ENCODE peak calls at places on chromosomes 3 and 15, in seven cellular contexts. One of them, this sample, is unnamed.

GRCh38 chr15:91887921-91888373 is 34.4 kb downstream of the SLCO3A1 start:
- DNase-seq in NCI-H187: no peak
- DNase-seq in ELR: no peak
- DNase-seq in left cardiac atrium: no peak
- DNase-seq in effector memory CD8-positive, alpha-beta T cell: no peak
- DNase-seq in H7: no peak
- DNase-seq in body of pancreas: no peak
- DNase-seq in this sample: no peak

GRCh38 chr15:74320358-74321247 is 46.8 kb downstream of the CYP11A1 start:
- DNase-seq in NCI-H187: no peak
- DNase-seq in ELR: peak
- DNase-seq in left cardiac atrium: peak
- DNase-seq in effector memory CD8-positive, alpha-beta T cell: no peak
- DNase-seq in H7: peak
- DNase-seq in body of pancreas: peak
- DNase-seq in this sample: no peak

GRCh38 chr3:33932010-33932764 is 133.8 kb downstream of the PDCD6IP start:
- DNase-seq in NCI-H187: no peak
- DNase-seq in ELR: no peak
- DNase-seq in left cardiac atrium: no peak
- DNase-seq in effector memory CD8-positive, alpha-beta T cell: no peak
- DNase-seq in H7: no peak
- DNase-seq in body of pancreas: no peak
- DNase-seq in this sample: no peak

GRCh38 chr3:174202561-174202960 is 656.6 kb upstream of the NAALADL2 start:
- DNase-seq in NCI-H187: no peak
- DNase-seq in ELR: no peak
- DNase-seq in left cardiac atrium: no peak
- DNase-seq in effector memory CD8-positive, alpha-beta T cell: no peak
- DNase-seq in H7: no peak
- DNase-seq in body of pancreas: no peak
- DNase-seq in this sample: no peak

GRCh38 chr15:95556866-95557225 is 773.7 kb upstream of the NR2F2 start:
- DNase-seq in NCI-H187: no peak
- DNase-seq in ELR: no peak
- DNase-seq in left cardiac atrium: peak
- DNase-seq in effector memory CD8-positive, alpha-beta T cell: no peak
- DNase-seq in H7: no peak
- DNase-seq in body of pancreas: no peak
- DNase-seq in this sample: no peak

GRCh38 chr15:88648357-88649214 is 9.8 kb downstream of the ISG20 start:
- DNase-seq in NCI-H187: no peak
- DNase-seq in ELR: peak
- DNase-seq in left cardiac atrium: peak
- DNase-seq in effector memory CD8-positive, alpha-beta T cell: no peak
- DNase-seq in H7: no peak
- DNase-seq in body of pancreas: peak
- DNase-seq in this sample: no peak

GRCh38 chr3:8817486-8817885 is 48.1 kb upstream of the OXTR start:
- DNase-seq in NCI-H187: no peak
- DNase-seq in ELR: no peak
- DNase-seq in left cardiac atrium: no peak
- DNase-seq in effector memory CD8-positive, alpha-beta T cell: no peak
- DNase-seq in H7: no peak
- DNase-seq in body of pancreas: no peak
- DNase-seq in this sample: no peak

GRCh38 chr3:113668015-113668414 is 28.4 kb downstream of the USF3 start:
- DNase-seq in NCI-H187: no peak
- DNase-seq in ELR: peak
- DNase-seq in left cardiac atrium: no peak
- DNase-seq in effector memory CD8-positive, alpha-beta T cell: no peak
- DNase-seq in H7: peak
- DNase-seq in body of pancreas: no peak
- DNase-seq in this sample: no peak

GRCh38 chr3:195070321-195070720 is 200.6 kb downstream of the XXYLT1 start:
- DNase-seq in NCI-H187: no peak
- DNase-seq in ELR: no peak
- DNase-seq in left cardiac atrium: no peak
- DNase-seq in effector memory CD8-positive, alpha-beta T cell: no peak
- DNase-seq in H7: no peak
- DNase-seq in body of pancreas: no peak
- DNase-seq in this sample: no peak

GRCh38 chr3:195075941-195076875 is 194.8 kb downstream of the XXYLT1 start:
- DNase-seq in NCI-H187: no peak
- DNase-seq in ELR: no peak
- DNase-seq in left cardiac atrium: peak
- DNase-seq in effector memory CD8-positive, alpha-beta T cell: no peak
- DNase-seq in H7: no peak
- DNase-seq in body of pancreas: no peak
- DNase-seq in this sample: no peak

GRCh38 chr15:39494462-39494861 is 86.4 kb upstream of the THBS1 start:
- DNase-seq in NCI-H187: no peak
- DNase-seq in ELR: no peak
- DNase-seq in left cardiac atrium: no peak
- DNase-seq in effector memory CD8-positive, alpha-beta T cell: no peak
- DNase-seq in H7: no peak
- DNase-seq in body of pancreas: no peak
- DNase-seq in this sample: no peak

GRCh38 chr3:172208586-172209332 is 169.4 kb downstream of the FNDC3B start:
- DNase-seq in NCI-H187: no peak
- DNase-seq in ELR: peak
- DNase-seq in left cardiac atrium: peak
- DNase-seq in effector memory CD8-positive, alpha-beta T cell: no peak
- DNase-seq in H7: peak
- DNase-seq in body of pancreas: no peak
- DNase-seq in this sample: no peak

GRCh38 chr3:174869448-174869847 is 10.3 kb downstream of the NAALADL2 start:
- DNase-seq in NCI-H187: no peak
- DNase-seq in ELR: no peak
- DNase-seq in left cardiac atrium: no peak
- DNase-seq in effector memory CD8-positive, alpha-beta T cell: no peak
- DNase-seq in H7: no peak
- DNase-seq in body of pancreas: no peak
- DNase-seq in this sample: no peak

GRCh38 chr15:89825264-89825940 is 10.8 kb upstream of the ANPEP start:
- DNase-seq in NCI-H187: no peak
- DNase-seq in ELR: no peak
- DNase-seq in left cardiac atrium: no peak
- DNase-seq in effector memory CD8-positive, alpha-beta T cell: no peak
- DNase-seq in H7: no peak
- DNase-seq in body of pancreas: peak
- DNase-seq in this sample: no peak

GRCh38 chr15:97718509-97718908 is 242.0 kb upstream of the ARRDC4 start:
- DNase-seq in NCI-H187: no peak
- DNase-seq in ELR: no peak
- DNase-seq in left cardiac atrium: no peak
- DNase-seq in effector memory CD8-positive, alpha-beta T cell: no peak
- DNase-seq in H7: no peak
- DNase-seq in body of pancreas: no peak
- DNase-seq in this sample: no peak

GRCh38 chr15:69154684-69155083 is 5.8 kb upstream of the GLCE start:
- DNase-seq in NCI-H187: no peak
- DNase-seq in ELR: peak
- DNase-seq in left cardiac atrium: peak
- DNase-seq in effector memory CD8-positive, alpha-beta T cell: no peak
- DNase-seq in H7: no peak
- DNase-seq in body of pancreas: no peak
- DNase-seq in this sample: no peak

GRCh38 chr3:42572278-42572677 is 9.5 kb downstream of the SEC22C start:
- DNase-seq in NCI-H187: no peak
- DNase-seq in ELR: peak
- DNase-seq in left cardiac atrium: no peak
- DNase-seq in effector memory CD8-positive, alpha-beta T cell: no peak
- DNase-seq in H7: peak
- DNase-seq in body of pancreas: peak
- DNase-seq in this sample: no peak

GRCh38 chr3:127831723-127832172 is 9.4 kb upstream of the MGLL start:
- DNase-seq in NCI-H187: no peak
- DNase-seq in ELR: peak
- DNase-seq in left cardiac atrium: peak
- DNase-seq in effector memory CD8-positive, alpha-beta T cell: peak
- DNase-seq in H7: peak
- DNase-seq in body of pancreas: peak
- DNase-seq in this sample: no peak

GRCh38 chr3:171867976-171868375 is 24.8 kb downstream of the TMEM212 start:
- DNase-seq in NCI-H187: no peak
- DNase-seq in ELR: peak
- DNase-seq in left cardiac atrium: no peak
- DNase-seq in effector memory CD8-positive, alpha-beta T cell: no peak
- DNase-seq in H7: peak
- DNase-seq in body of pancreas: no peak
- DNase-seq in this sample: no peak

GRCh38 chr3:138944842-138945645 is 1.9 kb downstream of the FOXL2 start:
- DNase-seq in NCI-H187: no peak
- DNase-seq in ELR: no peak
- DNase-seq in left cardiac atrium: no peak
- DNase-seq in effector memory CD8-positive, alpha-beta T cell: no peak
- DNase-seq in H7: peak
- DNase-seq in body of pancreas: no peak
- DNase-seq in this sample: no peak

GRCh38 chr15:94235681-94236080 is 4.3 kb downstream of the MCTP2 start:
- DNase-seq in NCI-H187: no peak
- DNase-seq in ELR: no peak
- DNase-seq in left cardiac atrium: no peak
- DNase-seq in effector memory CD8-positive, alpha-beta T cell: no peak
- DNase-seq in H7: no peak
- DNase-seq in body of pancreas: no peak
- DNase-seq in this sample: no peak

GRCh38 chr3:46477145-46477544 is 12.4 kb upstream of the LTF start:
- DNase-seq in NCI-H187: no peak
- DNase-seq in ELR: no peak
- DNase-seq in left cardiac atrium: no peak
- DNase-seq in effector memory CD8-positive, alpha-beta T cell: no peak
- DNase-seq in H7: peak
- DNase-seq in body of pancreas: no peak
- DNase-seq in this sample: no peak

GRCh38 chr3:46192939-46193338 is 15.2 kb downstream of the CCR1 start:
- DNase-seq in NCI-H187: no peak
- DNase-seq in ELR: no peak
- DNase-seq in left cardiac atrium: no peak
- DNase-seq in effector memory CD8-positive, alpha-beta T cell: no peak
- DNase-seq in H7: no peak
- DNase-seq in body of pancreas: no peak
- DNase-seq in this sample: no peak

GRCh38 chr15:63587527-63587926 is 9.7 kb upstream of the FBXL22 start:
- DNase-seq in NCI-H187: no peak
- DNase-seq in ELR: peak
- DNase-seq in left cardiac atrium: no peak
- DNase-seq in effector memory CD8-positive, alpha-beta T cell: no peak
- DNase-seq in H7: no peak
- DNase-seq in body of pancreas: no peak
- DNase-seq in this sample: no peak

GRCh38 chr15:53034767-53035245 is 244.7 kb upstream of the ONECUT1 start:
- DNase-seq in NCI-H187: no peak
- DNase-seq in ELR: no peak
- DNase-seq in left cardiac atrium: no peak
- DNase-seq in effector memory CD8-positive, alpha-beta T cell: no peak
- DNase-seq in H7: no peak
- DNase-seq in body of pancreas: no peak
- DNase-seq in this sample: no peak

GRCh38 chr15:62389887-62390792 is 225.1 kb upstream of the C2CD4B start:
- DNase-seq in NCI-H187: no peak
- DNase-seq in ELR: peak
- DNase-seq in left cardiac atrium: peak
- DNase-seq in effector memory CD8-positive, alpha-beta T cell: peak
- DNase-seq in H7: peak
- DNase-seq in body of pancreas: peak
- DNase-seq in this sample: peak

GRCh38 chr15:71468715-71469114 is 341.6 kb upstream of the NR2E3 start:
- DNase-seq in NCI-H187: no peak
- DNase-seq in ELR: no peak
- DNase-seq in left cardiac atrium: no peak
- DNase-seq in effector memory CD8-positive, alpha-beta T cell: no peak
- DNase-seq in H7: no peak
- DNase-seq in body of pancreas: no peak
- DNase-seq in this sample: no peak

GRCh38 chr3:87127286-87127685 is 99.8 kb upstream of the CHMP2B start:
- DNase-seq in NCI-H187: no peak
- DNase-seq in ELR: no peak
- DNase-seq in left cardiac atrium: no peak
- DNase-seq in effector memory CD8-positive, alpha-beta T cell: no peak
- DNase-seq in H7: no peak
- DNase-seq in body of pancreas: no peak
- DNase-seq in this sample: no peak

GRCh38 chr15:57405133-57405532 is 28.8 kb downstream of the CGNL1 start:
- DNase-seq in NCI-H187: no peak
- DNase-seq in ELR: no peak
- DNase-seq in left cardiac atrium: no peak
- DNase-seq in effector memory CD8-positive, alpha-beta T cell: no peak
- DNase-seq in H7: no peak
- DNase-seq in body of pancreas: no peak
- DNase-seq in this sample: no peak

GRCh38 chr3:8886556-8886955 is 76.7 kb downstream of the RAD18 start:
- DNase-seq in NCI-H187: no peak
- DNase-seq in ELR: peak
- DNase-seq in left cardiac atrium: no peak
- DNase-seq in effector memory CD8-positive, alpha-beta T cell: no peak
- DNase-seq in H7: no peak
- DNase-seq in body of pancreas: no peak
- DNase-seq in this sample: no peak

GRCh38 chr15:68368731-68369435 is 63.1 kb downstream of the ITGA11 start:
- DNase-seq in NCI-H187: no peak
- DNase-seq in ELR: peak
- DNase-seq in left cardiac atrium: no peak
- DNase-seq in effector memory CD8-positive, alpha-beta T cell: no peak
- DNase-seq in H7: no peak
- DNase-seq in body of pancreas: no peak
- DNase-seq in this sample: no peak

GRCh38 chr3:13217253-13217652 is 144.0 kb upstream of the IQSEC1 start:
- DNase-seq in NCI-H187: no peak
- DNase-seq in ELR: no peak
- DNase-seq in left cardiac atrium: no peak
- DNase-seq in effector memory CD8-positive, alpha-beta T cell: no peak
- DNase-seq in H7: no peak
- DNase-seq in body of pancreas: no peak
- DNase-seq in this sample: no peak

GRCh38 chr15:70608156-70608555 is 155.2 kb downstream of the UACA start:
- DNase-seq in NCI-H187: no peak
- DNase-seq in ELR: no peak
- DNase-seq in left cardiac atrium: no peak
- DNase-seq in effector memory CD8-positive, alpha-beta T cell: no peak
- DNase-seq in H7: peak
- DNase-seq in body of pancreas: no peak
- DNase-seq in this sample: no peak

GRCh38 chr15:65388306-65389080 is 10.7 kb upstream of the IGDCC3 start:
- DNase-seq in NCI-H187: no peak
- DNase-seq in ELR: no peak
- DNase-seq in left cardiac atrium: no peak
- DNase-seq in effector memory CD8-positive, alpha-beta T cell: no peak
- DNase-seq in H7: peak
- DNase-seq in body of pancreas: no peak
- DNase-seq in this sample: no peak

GRCh38 chr3:186517218-186517617 is 27.0 kb downstream of the CRYGS start:
- DNase-seq in NCI-H187: no peak
- DNase-seq in ELR: no peak
- DNase-seq in left cardiac atrium: no peak
- DNase-seq in effector memory CD8-positive, alpha-beta T cell: no peak
- DNase-seq in H7: no peak
- DNase-seq in body of pancreas: no peak
- DNase-seq in this sample: no peak

GRCh38 chr15:65837301-65838283 is 31.7 kb upstream of the RAB11A start:
- DNase-seq in NCI-H187: no peak
- DNase-seq in ELR: no peak
- DNase-seq in left cardiac atrium: no peak
- DNase-seq in effector memory CD8-positive, alpha-beta T cell: no peak
- DNase-seq in H7: no peak
- DNase-seq in body of pancreas: no peak
- DNase-seq in this sample: no peak

GRCh38 chr3:156691920-156692319 is 17.5 kb downstream of the TIPARP start:
- DNase-seq in NCI-H187: no peak
- DNase-seq in ELR: peak
- DNase-seq in left cardiac atrium: no peak
- DNase-seq in effector memory CD8-positive, alpha-beta T cell: no peak
- DNase-seq in H7: no peak
- DNase-seq in body of pancreas: no peak
- DNase-seq in this sample: no peak

GRCh38 chr15:88401972-88402656 is 65.1 kb downstream of the MRPL46 start:
- DNase-seq in NCI-H187: no peak
- DNase-seq in ELR: no peak
- DNase-seq in left cardiac atrium: peak
- DNase-seq in effector memory CD8-positive, alpha-beta T cell: no peak
- DNase-seq in H7: peak
- DNase-seq in body of pancreas: no peak
- DNase-seq in this sample: no peak